ENCODE peak calls at places on chromosome 20, in nine cellular contexts. One of them, this sample, is unnamed.

GRCh38 chr20:53550590-53551187 is 43.0 kb downstream of the ZNF217 start:
- DNase-seq in heart right ventricle: no peak
- DNase-seq in HCT116: no peak
- DNase-seq in tibial nerve: no peak
- DNase-seq in WERI-Rb-1: no peak
- DNase-seq in colonic mucosa: no peak
- DNase-seq in spleen: no peak
- DNase-seq in IMR-90: no peak
- DNase-seq in CD8-positive, alpha-beta T cell: no peak
- DNase-seq in this sample: no peak

GRCh38 chr20:22687676-22688360 is 103.4 kb upstream of the FOXA2 start:
- DNase-seq in heart right ventricle: no peak
- DNase-seq in HCT116: no peak
- DNase-seq in tibial nerve: no peak
- DNase-seq in WERI-Rb-1: no peak
- DNase-seq in colonic mucosa: no peak
- DNase-seq in spleen: no peak
- DNase-seq in IMR-90: no peak
- DNase-seq in CD8-positive, alpha-beta T cell: no peak
- DNase-seq in this sample: no peak

GRCh38 chr20:33653218-33653899 is 8.8 kb upstream of the C20orf144 start:
- DNase-seq in heart right ventricle: peak; percentile 60
- DNase-seq in HCT116: peak; percentile 35
- DNase-seq in tibial nerve: peak; percentile 69
- DNase-seq in WERI-Rb-1: peak; percentile 82
- DNase-seq in colonic mucosa: peak; percentile 73
- DNase-seq in spleen: peak; percentile 79
- DNase-seq in IMR-90: peak; percentile 66
- DNase-seq in CD8-positive, alpha-beta T cell: peak; percentile 31
- DNase-seq in this sample: peak; percentile 39

GRCh38 chr20:5024982-5025381 is 23.7 kb upstream of the SLC23A2 start:
- DNase-seq in heart right ventricle: no peak
- DNase-seq in HCT116: no peak
- DNase-seq in tibial nerve: no peak
- DNase-seq in WERI-Rb-1: no peak
- DNase-seq in colonic mucosa: no peak
- DNase-seq in spleen: peak; percentile 23
- DNase-seq in IMR-90: no peak
- DNase-seq in CD8-positive, alpha-beta T cell: no peak
- DNase-seq in this sample: no peak

GRCh38 chr20:35511814-35512420 is 17.5 kb downstream of the C20orf173 start:
- DNase-seq in heart right ventricle: no peak
- DNase-seq in HCT116: no peak
- DNase-seq in tibial nerve: peak; percentile 19
- DNase-seq in WERI-Rb-1: peak; percentile 37
- DNase-seq in colonic mucosa: peak; percentile 30
- DNase-seq in spleen: no peak
- DNase-seq in IMR-90: peak; percentile 47
- DNase-seq in CD8-positive, alpha-beta T cell: no peak
- DNase-seq in this sample: peak; percentile 29

GRCh38 chr20:2705931-2706645 is 13.5 kb downstream of the EBF4 start:
- DNase-seq in heart right ventricle: no peak
- DNase-seq in HCT116: no peak
- DNase-seq in tibial nerve: no peak
- DNase-seq in WERI-Rb-1: no peak
- DNase-seq in colonic mucosa: no peak
- DNase-seq in spleen: peak; percentile 37
- DNase-seq in IMR-90: no peak
- DNase-seq in CD8-positive, alpha-beta T cell: no peak
- DNase-seq in this sample: no peak

GRCh38 chr20:4978050-4978918 is 23.0 kb downstream of the SLC23A2 start:
- DNase-seq in heart right ventricle: no peak
- DNase-seq in HCT116: no peak
- DNase-seq in tibial nerve: no peak
- DNase-seq in WERI-Rb-1: peak; percentile 46
- DNase-seq in colonic mucosa: no peak
- DNase-seq in spleen: no peak
- DNase-seq in IMR-90: no peak
- DNase-seq in CD8-positive, alpha-beta T cell: no peak
- DNase-seq in this sample: no peak

GRCh38 chr20:36881888-36882287 is 6.0 kb downstream of the TLDC2 start:
- DNase-seq in heart right ventricle: no peak
- DNase-seq in HCT116: no peak
- DNase-seq in tibial nerve: no peak
- DNase-seq in WERI-Rb-1: no peak
- DNase-seq in colonic mucosa: no peak
- DNase-seq in spleen: no peak
- DNase-seq in IMR-90: no peak
- DNase-seq in CD8-positive, alpha-beta T cell: no peak
- DNase-seq in this sample: peak; percentile 71

DNA sequence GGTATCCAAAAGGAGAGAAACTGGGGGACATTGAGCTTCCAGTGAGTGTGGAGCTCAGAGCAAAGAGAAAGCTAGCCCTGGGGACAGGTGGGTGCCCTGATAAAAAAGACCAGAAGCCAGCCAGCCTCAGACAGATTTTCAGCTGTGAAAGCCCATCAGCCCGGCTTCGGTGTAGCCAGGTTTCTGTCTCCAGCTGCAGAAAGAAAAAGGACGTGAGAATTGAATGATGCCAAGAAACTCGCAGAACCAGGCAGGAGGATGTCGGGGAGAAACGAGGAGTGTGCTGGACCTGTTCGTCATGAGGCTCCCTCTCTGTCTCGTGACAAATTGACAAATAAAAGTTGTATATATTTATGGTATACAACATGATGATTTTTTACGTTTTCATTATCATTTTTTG is 63.3 kb downstream of the CDH4 start:
- DNase-seq in heart right ventricle: no peak
- DNase-seq in HCT116: no peak
- DNase-seq in tibial nerve: no peak
- DNase-seq in WERI-Rb-1: no peak
- DNase-seq in colonic mucosa: no peak
- DNase-seq in spleen: peak; percentile 8
- DNase-seq in IMR-90: no peak
- DNase-seq in CD8-positive, alpha-beta T cell: no peak
- DNase-seq in this sample: no peak
- H3K27me3 ChIP-seq in heart right ventricle: peaks cover 46% of the 10 kb centered on the region
- H3K27me3 ChIP-seq in HCT116: no peaks in the 10 kb centered on the region
- H3K27me3 ChIP-seq in tibial nerve: no peaks in the 10 kb centered on the region
- H3K27me3 ChIP-seq in WERI-Rb-1: peaks cover 80% of the 10 kb centered on the region
- H3K27me3 ChIP-seq in colonic mucosa: no peaks in the 10 kb centered on the region
- H3K27me3 ChIP-seq in spleen: no peaks in the 10 kb centered on the region
- H3K27me3 ChIP-seq in IMR-90: no peaks in the 10 kb centered on the region
- H3K27me3 ChIP-seq in CD8-positive, alpha-beta T cell: no peaks in the 10 kb centered on the region
- H3K27me3 ChIP-seq in this sample: no peaks in the 10 kb centered on the region

GRCh38 chr20:573414-574296 is 30.1 kb upstream of the CSNK2A1 start:
- DNase-seq in heart right ventricle: no peak
- DNase-seq in HCT116: no peak
- DNase-seq in tibial nerve: no peak
- DNase-seq in WERI-Rb-1: no peak
- DNase-seq in colonic mucosa: no peak
- DNase-seq in spleen: no peak
- DNase-seq in IMR-90: no peak
- DNase-seq in CD8-positive, alpha-beta T cell: no peak
- DNase-seq in this sample: no peak

GRCh38 chr20:576156-576555 is 32.6 kb upstream of the CSNK2A1 start:
- DNase-seq in heart right ventricle: no peak
- DNase-seq in HCT116: no peak
- DNase-seq in tibial nerve: no peak
- DNase-seq in WERI-Rb-1: no peak
- DNase-seq in colonic mucosa: no peak
- DNase-seq in spleen: no peak
- DNase-seq in IMR-90: no peak
- DNase-seq in CD8-positive, alpha-beta T cell: no peak
- DNase-seq in this sample: no peak

GRCh38 chr20:575230-575629 is 31.6 kb upstream of the CSNK2A1 start:
- DNase-seq in heart right ventricle: no peak
- DNase-seq in HCT116: no peak
- DNase-seq in tibial nerve: no peak
- DNase-seq in WERI-Rb-1: no peak
- DNase-seq in colonic mucosa: no peak
- DNase-seq in spleen: no peak
- DNase-seq in IMR-90: no peak
- DNase-seq in CD8-positive, alpha-beta T cell: no peak
- DNase-seq in this sample: no peak

GRCh38 chr20:574297-574942 is 30.8 kb upstream of the CSNK2A1 start:
- DNase-seq in heart right ventricle: peak; percentile 76
- DNase-seq in HCT116: no peak
- DNase-seq in tibial nerve: no peak
- DNase-seq in WERI-Rb-1: peak; percentile 85
- DNase-seq in colonic mucosa: no peak
- DNase-seq in spleen: no peak
- DNase-seq in IMR-90: no peak
- DNase-seq in CD8-positive, alpha-beta T cell: no peak
- DNase-seq in this sample: no peak

DNA sequence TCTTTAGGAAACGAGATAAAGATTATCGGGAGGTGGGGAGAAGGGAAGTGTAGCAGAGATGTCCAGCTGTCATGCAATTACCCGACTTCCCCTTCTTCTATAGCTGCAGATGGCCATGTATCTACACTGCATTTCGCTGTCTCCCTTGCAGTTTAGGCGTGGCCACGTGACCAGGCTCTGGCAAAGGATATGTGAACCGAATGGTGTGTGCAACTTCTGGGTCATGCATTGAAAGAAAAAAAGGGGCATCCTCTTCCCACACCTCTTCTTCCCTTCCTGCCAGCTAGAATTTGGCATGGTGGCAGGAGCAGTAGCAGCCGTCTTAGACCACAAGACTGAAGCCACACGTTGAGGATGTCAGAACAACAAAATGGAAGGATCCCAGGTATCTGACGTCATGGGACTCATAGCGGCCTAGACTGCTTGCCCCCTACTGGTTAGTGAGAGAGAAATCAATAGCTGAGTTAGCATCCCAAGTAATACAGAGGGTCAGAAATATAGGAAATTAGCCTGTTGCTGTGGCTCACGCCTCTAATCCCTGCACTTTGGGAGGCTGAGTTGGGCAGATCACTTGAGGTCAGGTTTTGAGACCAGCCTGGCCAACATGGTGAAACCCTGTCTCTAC is 32.8 kb downstream of the TCF15 start:
- DNase-seq in heart right ventricle: no peak
- DNase-seq in HCT116: peak; percentile 77
- DNase-seq in tibial nerve: no peak
- DNase-seq in WERI-Rb-1: peak; percentile 86
- DNase-seq in colonic mucosa: no peak
- DNase-seq in spleen: no peak
- DNase-seq in IMR-90: peak; percentile 18
- DNase-seq in CD8-positive, alpha-beta T cell: no peak
- DNase-seq in this sample: peak; percentile 17
- H3K27me3 ChIP-seq in heart right ventricle: no peaks in the 10 kb centered on the region
- H3K27me3 ChIP-seq in HCT116: no peaks in the 10 kb centered on the region
- H3K27me3 ChIP-seq in tibial nerve: no peaks in the 10 kb centered on the region
- H3K27me3 ChIP-seq in WERI-Rb-1: no peaks in the 10 kb centered on the region
- H3K27me3 ChIP-seq in colonic mucosa: peaks cover 8% of the 10 kb centered on the region
- H3K27me3 ChIP-seq in spleen: peaks cover 41% of the 10 kb centered on the region
- H3K27me3 ChIP-seq in IMR-90: peaks cover 22% of the 10 kb centered on the region
- H3K27me3 ChIP-seq in CD8-positive, alpha-beta T cell: no peaks in the 10 kb centered on the region
- H3K27me3 ChIP-seq in this sample: peaks cover 12% of the 10 kb centered on the region

GRCh38 chr20:49853640-49854039 is 41.0 kb downstream of the SLC9A8 start:
- DNase-seq in heart right ventricle: no peak
- DNase-seq in HCT116: no peak
- DNase-seq in tibial nerve: no peak
- DNase-seq in WERI-Rb-1: peak; percentile 49
- DNase-seq in colonic mucosa: no peak
- DNase-seq in spleen: no peak
- DNase-seq in IMR-90: peak; percentile 86
- DNase-seq in CD8-positive, alpha-beta T cell: no peak
- DNase-seq in this sample: peak; percentile 83

GRCh38 chr20:49852522-49853055 is 40.0 kb downstream of the SLC9A8 start:
- DNase-seq in heart right ventricle: no peak
- DNase-seq in HCT116: no peak
- DNase-seq in tibial nerve: no peak
- DNase-seq in WERI-Rb-1: no peak
- DNase-seq in colonic mucosa: no peak
- DNase-seq in spleen: no peak
- DNase-seq in IMR-90: no peak
- DNase-seq in CD8-positive, alpha-beta T cell: no peak
- DNase-seq in this sample: no peak

GRCh38 chr20:49850463-49851233 is 38.0 kb downstream of the SLC9A8 start:
- DNase-seq in heart right ventricle: no peak
- DNase-seq in HCT116: no peak
- DNase-seq in tibial nerve: no peak
- DNase-seq in WERI-Rb-1: no peak
- DNase-seq in colonic mucosa: no peak
- DNase-seq in spleen: no peak
- DNase-seq in IMR-90: no peak
- DNase-seq in CD8-positive, alpha-beta T cell: no peak
- DNase-seq in this sample: peak; percentile 47

GRCh38 chr20:49851234-49851755 is 38.7 kb downstream of the SLC9A8 start:
- DNase-seq in heart right ventricle: no peak
- DNase-seq in HCT116: no peak
- DNase-seq in tibial nerve: no peak
- DNase-seq in WERI-Rb-1: no peak
- DNase-seq in colonic mucosa: no peak
- DNase-seq in spleen: no peak
- DNase-seq in IMR-90: no peak
- DNase-seq in CD8-positive, alpha-beta T cell: no peak
- DNase-seq in this sample: no peak

GRCh38 chr20:49851991-49852390 is 39.4 kb downstream of the SLC9A8 start:
- DNase-seq in heart right ventricle: peak; percentile 20
- DNase-seq in HCT116: no peak
- DNase-seq in tibial nerve: no peak
- DNase-seq in WERI-Rb-1: no peak
- DNase-seq in colonic mucosa: no peak
- DNase-seq in spleen: no peak
- DNase-seq in IMR-90: no peak
- DNase-seq in CD8-positive, alpha-beta T cell: no peak
- DNase-seq in this sample: no peak
- H3K27me3 ChIP-seq in heart right ventricle: no peaks in the 10 kb centered on the region
- H3K27me3 ChIP-seq in HCT116: no peaks in the 10 kb centered on the region
- H3K27me3 ChIP-seq in tibial nerve: no peaks in the 10 kb centered on the region
- H3K27me3 ChIP-seq in WERI-Rb-1: no peaks in the 10 kb centered on the region
- H3K27me3 ChIP-seq in colonic mucosa: no peaks in the 10 kb centered on the region
- H3K27me3 ChIP-seq in spleen: no peaks in the 10 kb centered on the region
- H3K27me3 ChIP-seq in IMR-90: no peaks in the 10 kb centered on the region
- H3K27me3 ChIP-seq in CD8-positive, alpha-beta T cell: no peaks in the 10 kb centered on the region
- H3K27me3 ChIP-seq in this sample: no peaks in the 10 kb centered on the region

GRCh38 chr20:61135966-61136365 is 116.1 kb upstream of the CDH4 start:
- DNase-seq in heart right ventricle: no peak
- DNase-seq in HCT116: no peak
- DNase-seq in tibial nerve: no peak
- DNase-seq in WERI-Rb-1: peak; percentile 53
- DNase-seq in colonic mucosa: no peak
- DNase-seq in spleen: no peak
- DNase-seq in IMR-90: no peak
- DNase-seq in CD8-positive, alpha-beta T cell: no peak
- DNase-seq in this sample: no peak

GRCh38 chr20:61130156-61130555 is 121.9 kb upstream of the CDH4 start:
- DNase-seq in heart right ventricle: no peak
- DNase-seq in HCT116: no peak
- DNase-seq in tibial nerve: no peak
- DNase-seq in WERI-Rb-1: no peak
- DNase-seq in colonic mucosa: no peak
- DNase-seq in spleen: no peak
- DNase-seq in IMR-90: no peak
- DNase-seq in CD8-positive, alpha-beta T cell: no peak
- DNase-seq in this sample: no peak

GRCh38 chr20:61134286-61135035 is 117.6 kb upstream of the CDH4 start:
- DNase-seq in heart right ventricle: no peak
- DNase-seq in HCT116: no peak
- DNase-seq in tibial nerve: no peak
- DNase-seq in WERI-Rb-1: no peak
- DNase-seq in colonic mucosa: no peak
- DNase-seq in spleen: no peak
- DNase-seq in IMR-90: no peak
- DNase-seq in CD8-positive, alpha-beta T cell: no peak
- DNase-seq in this sample: no peak

GRCh38 chr20:61131944-61132343 is 120.1 kb upstream of the CDH4 start:
- DNase-seq in heart right ventricle: no peak
- DNase-seq in HCT116: no peak
- DNase-seq in tibial nerve: no peak
- DNase-seq in WERI-Rb-1: no peak
- DNase-seq in colonic mucosa: no peak
- DNase-seq in spleen: no peak
- DNase-seq in IMR-90: no peak
- DNase-seq in CD8-positive, alpha-beta T cell: no peak
- DNase-seq in this sample: no peak

DNA sequence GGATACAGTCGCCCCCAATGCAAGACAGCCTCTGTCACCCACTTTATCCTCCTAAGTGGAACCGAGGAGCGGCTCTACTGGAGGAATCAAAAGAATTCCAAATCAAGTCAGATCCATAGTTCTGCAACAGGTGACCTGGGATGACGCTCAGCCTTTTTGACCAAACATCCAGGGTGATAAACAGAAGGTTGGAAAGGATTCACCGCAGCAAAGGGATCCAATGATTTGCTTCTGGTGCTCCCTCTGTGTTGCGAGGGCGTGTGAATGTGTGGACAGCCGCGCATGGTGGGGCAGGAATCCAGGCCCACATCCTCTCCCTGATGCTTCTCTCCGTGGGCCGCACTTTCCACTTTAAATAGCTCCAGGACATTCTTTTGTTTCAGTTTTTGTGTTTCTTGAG is 116.8 kb upstream of the CDH4 start:
- DNase-seq in heart right ventricle: no peak
- DNase-seq in HCT116: no peak
- DNase-seq in tibial nerve: no peak
- DNase-seq in WERI-Rb-1: no peak
- DNase-seq in colonic mucosa: no peak
- DNase-seq in spleen: no peak
- DNase-seq in IMR-90: no peak
- DNase-seq in CD8-positive, alpha-beta T cell: no peak
- DNase-seq in this sample: no peak
- H3K27me3 ChIP-seq in heart right ventricle: peaks cover 74% of the 10 kb centered on the region
- H3K27me3 ChIP-seq in HCT116: no peaks in the 10 kb centered on the region
- H3K27me3 ChIP-seq in tibial nerve: no peaks in the 10 kb centered on the region
- H3K27me3 ChIP-seq in WERI-Rb-1: peaks cover 84% of the 10 kb centered on the region
- H3K27me3 ChIP-seq in colonic mucosa: no peaks in the 10 kb centered on the region
- H3K27me3 ChIP-seq in spleen: peaks cover 6% of the 10 kb centered on the region
- H3K27me3 ChIP-seq in IMR-90: peaks cover 25% of the 10 kb centered on the region
- H3K27me3 ChIP-seq in CD8-positive, alpha-beta T cell: no peaks in the 10 kb centered on the region
- H3K27me3 ChIP-seq in this sample: no peaks in the 10 kb centered on the region

This sample was measured in bronchial epithelial cell.